ENCODE peak calls at places on chromosomes 3 and 15, in four cellular contexts. I is tibial nerve, S is upper lobe of right lung, L is neural crest cell. A is an unnamed sample.

GRCh38 chr3:61682671-61683408 is 121.5 kb downstream of the PTPRG start:
- DNase-seq in I (no peak), L (no peak), S (no peak), A (peak)

GRCh38 chr15:97931314-97931713 is 29.2 kb upstream of the ARRDC4 start:
- DNase-seq in I (no peak), S (no peak), L (no peak), A (no peak)

GRCh38 chr15:61032600-61033286 is 196.4 kb downstream of the RORA start:
- DNase-seq in I (no peak), L (no peak), S (no peak), A (no peak)

GRCh38 chr3:115239717-115240116 is 92.6 kb upstream of the ZBTB20 start:
- DNase-seq in I (no peak), S (no peak), L (no peak), A (peak)

GRCh38 chr3:58384381-58385090 is 49.1 kb downstream of the PDHB start:
- DNase-seq in S (no peak), I (no peak), L (no peak), A (no peak)

GRCh38 chr3:168933614-168934013 is 729.9 kb downstream of the MECOM start:
- DNase-seq in L (no peak), I (no peak), S (no peak), A (no peak)

GRCh38 chr15:88791637-88792036 is 11.6 kb upstream of the ACAN start:
- DNase-seq in S (no peak), L (no peak), I (no peak), A (no peak)

GRCh38 chr3:99633887-99634558 is 4.4 kb upstream of the COL8A1 start:
- DNase-seq in L (no peak), I (no peak), S (no peak), A (no peak)

GRCh38 chr3:8565376-8565775 is 63.8 kb downstream of the LMCD1 start:
- DNase-seq in L (no peak), I (no peak), S (no peak), A (no peak)

GRCh38 chr15:65373163-65373651 is 4.6 kb downstream of the IGDCC3 start:
- DNase-seq in L (no peak), I (no peak), S (peak), A (no peak)

GRCh38 chr15:96331141-96331941 is 841 bp downstream of the NR2F2 start:
- DNase-seq in L (no peak), S (peak), I (no peak), A (no peak)

GRCh38 chr15:28981921-28982320 is 96.1 kb downstream of the APBA2 start:
- DNase-seq in S (no peak), L (no peak), I (no peak), A (no peak)

GRCh38 chr3:15319575-15319974 is 12.8 kb downstream of the SH3BP5 start:
- DNase-seq in I (peak), S (no peak), L (no peak), A (no peak)

GRCh38 chr3:10196389-10197052 is 31.8 kb downstream of the IRAK2 start:
- DNase-seq in S (no peak), I (peak), L (no peak), A (no peak)

GRCh38 chr15:69919816-69920215 is 177.9 kb downstream of the TLE3 start:
- DNase-seq in I (no peak), L (peak), S (no peak), A (no peak)

GRCh38 chr15:39946862-39947261 is 12.9 kb downstream of the EIF2AK4 start:
- DNase-seq in I (no peak), L (no peak), S (no peak), A (no peak)

GRCh38 chr3:47612178-47612577 is 33.5 kb upstream of the CSPG5 start:
- DNase-seq in S (no peak), I (no peak), L (no peak), A (peak)

GRCh38 chr15:64019764-64020163 is 26.5 kb downstream of the DAPK2 start:
- DNase-seq in S (no peak), L (no peak), I (no peak), A (no peak)

GRCh38 chr3:71039332-71039731 is 544.2 kb downstream of the FOXP1 start:
- DNase-seq in S (no peak), L (no peak), I (no peak), A (no peak)

GRCh38 chr3:195612075-195612800 is 28.5 kb upstream of the APOD start:
- DNase-seq in L (no peak), S (no peak), I (peak), A (no peak)

GRCh38 chr3:195613468-195614069 is 29.8 kb upstream of the APOD start:
- DNase-seq in L (no peak), S (no peak), I (peak), A (peak)

GRCh38 chr3:195609229-195609628 is 25.5 kb upstream of the APOD start:
- DNase-seq in I (no peak), L (no peak), S (no peak), A (no peak)
- TF ChIP-seq CTCF in I (no peak), L (no peak), S (no peak), A (no peak)

GRCh38 chr3:17473761-17474160 is 268.7 kb downstream of the TBC1D5 start:
- DNase-seq in L (no peak), I (no peak), S (no peak), A (no peak)
- TF ChIP-seq CTCF in L (peak), I (no peak), S (no peak), A (peak)

DNA sequence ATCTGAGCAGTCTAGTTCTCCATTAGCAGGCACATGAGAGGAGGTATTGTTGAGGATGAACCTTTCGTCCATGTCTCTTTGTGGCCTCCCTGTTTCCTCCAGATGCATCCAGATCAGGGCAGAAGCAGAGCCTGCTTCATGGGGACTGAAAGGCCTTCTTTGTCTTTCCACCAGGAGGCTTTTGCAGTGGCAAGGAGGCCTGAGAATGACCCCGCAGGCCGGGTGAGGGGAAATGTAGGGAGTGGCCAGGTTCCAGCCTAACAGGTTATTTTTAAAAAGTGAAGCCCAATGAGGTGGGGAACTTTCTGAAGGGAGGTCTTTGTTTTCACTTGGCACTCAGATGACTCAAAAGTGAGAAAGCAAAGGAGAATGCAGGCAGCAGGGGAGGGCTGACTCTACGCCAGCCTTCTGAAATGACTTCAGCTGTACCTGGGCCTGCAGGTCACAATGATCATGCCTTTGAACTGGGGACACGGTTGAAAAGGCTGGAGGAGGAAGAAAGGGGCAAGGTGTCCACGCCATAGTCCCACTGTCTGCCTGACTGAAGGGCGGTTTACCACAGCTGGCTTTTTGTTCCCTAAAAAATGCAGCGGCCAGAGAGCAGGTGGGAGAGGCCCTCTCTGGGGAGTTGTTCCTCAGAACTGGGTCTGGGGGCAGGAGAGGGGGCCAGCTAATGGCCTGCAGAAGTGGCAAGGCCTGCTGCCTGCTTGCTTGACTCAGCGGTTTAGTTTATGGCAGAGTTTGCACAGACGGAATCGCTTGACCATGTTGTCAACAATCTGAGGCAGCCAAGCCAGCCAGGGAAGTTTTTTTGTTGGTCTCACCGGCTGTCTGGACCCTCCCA is 28.7 kb downstream of the CMTM7 start:
- DNase-seq in S (no peak), I (no peak), L (peak), A (no peak)
- TF ChIP-seq CTCF in S (no peak), I (peak), L (peak), A (no peak)

GRCh38 chr3:56926513-56927282 is 124.9 kb upstream of the ARHGEF3 start:
- DNase-seq in L (no peak), I (no peak), S (no peak), A (no peak)
- TF ChIP-seq CTCF in L (no peak), I (no peak), S (no peak), A (no peak)

GRCh38 chr3:161557751-161558150 is 61.1 kb downstream of the OTOL1 start:
- DNase-seq in S (no peak), I (no peak), L (no peak), A (no peak)

GRCh38 chr3:161558256-161558655 is 61.6 kb downstream of the OTOL1 start:
- DNase-seq in I (no peak), S (no peak), L (no peak), A (no peak)

GRCh38 chr3:161556533-161556932 is 59.9 kb downstream of the OTOL1 start:
- DNase-seq in L (no peak), S (no peak), I (no peak), A (no peak)

GRCh38 chr3:161559177-161559998 is 62.8 kb downstream of the OTOL1 start:
- DNase-seq in I (no peak), S (no peak), L (peak), A (no peak)

GRCh38 chr3:161560006-161560637 is 63.5 kb downstream of the OTOL1 start:
- DNase-seq in I (no peak), S (no peak), L (peak), A (peak)
- TF ChIP-seq CTCF in I (peak), S (peak), L (peak), A (peak)

GRCh38 chr3:181279239-181279565 is 289.7 kb upstream of the DNAJC19 start:
- DNase-seq in S (no peak), I (no peak), L (no peak), A (no peak)
- TF ChIP-seq CTCF in S (no peak), I (no peak), L (no peak), A (no peak)

GRCh38 chr3:30597769-30598134 is 8.6 kb upstream of the TGFBR2 start:
- DNase-seq in I (no peak), L (no peak), S (no peak), A (no peak)
- TF ChIP-seq CTCF in I (no peak), L (no peak), S (no peak), A (no peak)

GRCh38 chr15:99486371-99487336 is 79.1 kb upstream of the MEF2A start:
- DNase-seq in I (peak), L (no peak), S (peak), A (peak)
- TF ChIP-seq CTCF in I (no peak), L (no peak), S (no peak), A (no peak)

DNA sequence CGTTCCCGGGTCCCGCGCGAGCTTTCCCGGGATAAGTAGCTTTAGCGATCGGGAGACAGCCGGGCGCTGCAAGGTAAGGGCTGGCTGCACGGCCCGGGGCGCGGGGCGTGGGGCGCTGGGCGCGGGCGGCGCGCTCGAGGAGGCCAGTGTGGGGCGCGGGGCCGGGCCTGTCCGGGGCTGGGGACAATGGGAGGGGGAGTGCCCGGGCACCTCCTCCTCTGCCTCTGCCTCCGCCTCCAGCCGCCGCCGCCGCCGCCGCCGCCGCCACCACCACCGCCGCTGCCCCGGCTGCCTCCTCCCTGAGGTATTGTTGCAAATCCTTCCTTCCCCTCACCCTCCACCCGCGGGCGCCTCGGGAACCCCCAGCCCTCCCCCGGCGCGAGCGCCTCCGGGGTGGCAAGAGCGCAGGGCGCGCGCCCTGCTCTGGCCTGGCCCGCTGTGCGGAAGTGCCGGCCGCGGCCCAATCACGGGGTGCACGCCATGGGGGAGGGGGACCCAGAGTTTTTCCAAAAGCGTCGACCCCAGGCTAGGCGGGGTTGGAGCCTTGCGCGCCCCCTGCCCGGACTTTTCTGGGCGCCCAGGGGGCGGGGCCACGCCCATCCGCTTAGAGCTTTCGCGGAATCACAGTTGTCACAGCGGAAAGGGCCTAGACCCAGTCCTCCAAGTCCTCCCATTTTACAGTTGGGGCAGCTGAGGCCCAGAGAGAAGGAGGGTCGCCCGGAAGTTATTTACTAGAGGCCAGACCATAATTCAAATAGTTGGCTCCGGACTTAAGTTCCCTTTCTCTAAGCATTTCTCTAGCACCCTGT is at the start of gene LPP:
- DNase-seq in I (no peak), L (peak), S (peak), A (peak)
- TF ChIP-seq CTCF in I (no peak), L (peak), S (no peak), A (no peak)

DNA sequence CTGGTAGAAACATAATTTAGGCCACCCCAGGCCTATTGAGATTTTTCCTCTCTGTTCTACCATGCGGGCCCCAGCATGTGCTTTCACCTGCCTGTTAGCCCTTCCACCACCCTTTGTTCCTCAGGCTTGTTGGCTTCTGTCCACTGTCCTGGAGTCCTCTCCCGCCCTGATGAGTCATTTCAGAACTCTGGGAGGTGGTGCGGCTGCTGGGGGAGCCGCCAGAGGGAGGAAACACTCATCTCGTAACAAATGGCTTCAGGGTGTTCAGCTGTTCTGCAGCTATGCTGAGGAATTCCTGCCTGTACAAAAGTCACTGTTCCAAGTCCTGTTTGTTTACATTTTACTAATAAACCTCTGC is 36.3 kb downstream of the LRTM1 start:
- DNase-seq in I (peak), S (peak), L (peak), A (peak)
- TF ChIP-seq CTCF in I (peak), S (peak), L (peak), A (peak)

A was measured in AG09319.